ENCODE peak calls at places on chromosomes 11 and 22, in six cellular contexts. R is RWPE1, Z is mesendoderm, W is SHP77, F is T-helper 2 cell, I is EH. Q is an unnamed sample.

GRCh38 chr11:63920126-63920869 is 3.3 kb upstream of the RCOR2 start:
- DNase-seq in R (no peak), Z (peak), F (no peak), W (peak), I (no peak), Q (no peak)

GRCh38 chr22:36284171-36284571 is 31.2 kb downstream of the APOL1 start:
- DNase-seq in R (no peak), Z (no peak), F (no peak), W (no peak), I (no peak), Q (no peak)

GRCh38 chr11:118194835-118195627 is 18.6 kb upstream of the SCN2B start:
- DNase-seq in Z (peak), R (peak), W (no peak), I (peak), F (no peak), Q (no peak)

GRCh38 chr22:20023214-20023613 is 2.3 kb downstream of the TANGO2 start:
- DNase-seq in I (no peak), F (no peak), R (no peak), W (no peak), Z (no peak), Q (no peak)

GRCh38 chr22:25880524-25880923 is 138.5 kb downstream of the MYO18B start:
- DNase-seq in R (no peak), W (no peak), I (no peak), F (no peak), Z (no peak), Q (no peak)

GRCh38 chr11:59247535-59248227 is 35.0 kb upstream of the MPEG1 start:
- DNase-seq in W (no peak), I (peak), R (peak), F (no peak), Z (no peak), Q (no peak)

GRCh38 chr22:46259374-46259773 is 3.8 kb downstream of the PKDREJ start:
- DNase-seq in I (no peak), F (no peak), Z (no peak), W (no peak), R (no peak), Q (no peak)

GRCh38 chr11:69992943-69993694 is 85.0 kb upstream of the ANO1 start:
- DNase-seq in I (no peak), F (no peak), W (no peak), Z (no peak), R (no peak), Q (no peak)

GRCh38 chr11:67289651-67290479 is 762 bp downstream of the ANKRD13D start:
- DNase-seq in Z (peak), W (no peak), R (no peak), F (no peak), I (no peak), Q (no peak)

GRCh38 chr11:72233056-72233772 is 8.6 kb downstream of the INPPL1 start:
- DNase-seq in F (no peak), Z (no peak), W (no peak), I (no peak), R (no peak), Q (no peak)

GRCh38 chr11:133503776-133504175 is 28.5 kb downstream of the OPCML start:
- DNase-seq in F (no peak), Z (no peak), R (no peak), I (no peak), W (no peak), Q (no peak)

GRCh38 chr11:46912526-46913150 is 5.7 kb downstream of the LRP4 start:
- DNase-seq in F (no peak), I (peak), Z (peak), R (no peak), W (peak), Q (no peak)

GRCh38 chr11:45073575-45074225 is 72.7 kb upstream of the PRDM11 start:
- DNase-seq in F (no peak), R (no peak), Z (no peak), I (no peak), W (no peak), Q (no peak)

GRCh38 chr11:122398167-122398566 is 257.4 kb upstream of the UBASH3B start:
- DNase-seq in W (no peak), I (no peak), Z (no peak), F (no peak), R (no peak), Q (no peak)

GRCh38 chr11:20315800-20316199 is 47.7 kb upstream of the HTATIP2 start:
- DNase-seq in I (no peak), W (no peak), R (no peak), Z (peak), F (no peak), Q (no peak)

GRCh38 chr11:72308226-72309073 is 64.5 kb upstream of the PHOX2A start:
- DNase-seq in W (peak), R (peak), F (no peak), I (peak), Z (no peak), Q (no peak)

Q was measured in T-helper 9 cell.